ENCODE peak calls at places on chromosome 2, in ten cellular contexts. D, N, U, V, M, J, X, G, Y and R are unnamed samples.
A peak's percentile ranks its signal among the peaks of the same experiment; 100 is the strongest.

GRCh38 chr2:239889641-239890055 is 135.5 kb downstream of the NDUFA10 start:
- DNase-seq in N (no peak), M (no peak), Y (no peak), J (peak; percentile 74), V (no peak), U (no peak), G (no peak), D (no peak), X (no peak), R (no peak)

GRCh38 chr2:1484131-1484884 is 71.0 kb downstream of the TPO start:
- DNase-seq in N (no peak), G (no peak), Y (no peak), M (no peak), V (no peak), D (no peak), X (no peak), J (peak; percentile 74), U (no peak), R (no peak)

GRCh38 chr2:20606198-20606597 is 44.7 kb downstream of the HS1BP3 start:
- DNase-seq in G (no peak), D (no peak), N (no peak), V (no peak), J (no peak), M (no peak), Y (no peak), U (no peak), X (no peak), R (no peak)

GRCh38 chr2:12448846-12449480 is 267.8 kb upstream of the TRIB2 start:
- DNase-seq in J (no peak), U (no peak), N (no peak), X (no peak), M (no peak), D (no peak), G (no peak), Y (no peak), V (no peak), R (no peak)

GRCh38 chr2:17441055-17441771 is 77.0 kb downstream of the RAD51AP2 start:
- DNase-seq in V (no peak), M (no peak), Y (no peak), J (no peak), X (no peak), D (no peak), N (no peak), G (no peak), U (no peak), R (no peak)

GRCh38 chr2:35391736-35392442 is 963.7 kb upstream of the CRIM1 start:
- DNase-seq in N (no peak), V (no peak), M (no peak), X (no peak), U (no peak), G (no peak), D (no peak), Y (no peak), J (no peak), R (no peak)

GRCh38 chr2:74278176-74278575 is 65.0 kb downstream of the SLC4A5 start:
- DNase-seq in G (no peak), D (no peak), U (no peak), N (no peak), V (no peak), J (no peak), Y (no peak), M (no peak), X (no peak), R (no peak)

GRCh38 chr2:168034586-168034985 is 212.8 kb downstream of the STK39 start:
- DNase-seq in N (no peak), X (no peak), V (no peak), U (no peak), G (no peak), J (no peak), D (no peak), M (no peak), Y (peak; percentile 37), R (no peak)

GRCh38 chr2:29259221-29259620 is 144.0 kb downstream of the CLIP4 start:
- DNase-seq in D (no peak), M (no peak), X (peak; percentile 6), U (no peak), Y (no peak), J (no peak), V (no peak), N (no peak), G (no peak), R (no peak)

GRCh38 chr2:216104691-216105090 is 4.5 kb upstream of the XRCC5 start:
- DNase-seq in U (no peak), D (no peak), G (no peak), Y (no peak), J (no peak), X (no peak), M (no peak), N (no peak), V (no peak), R (no peak)

GRCh38 chr2:150472122-150472899 is 15.2 kb downstream of the RND3 start:
- DNase-seq in N (no peak), V (no peak), J (no peak), U (peak; percentile 98), X (peak; percentile 46), G (no peak), D (no peak), M (no peak), Y (no peak), R (no peak)

GRCh38 chr2:14621114-14621513 is 11.4 kb upstream of the LRATD1 start:
- DNase-seq in V (no peak), G (no peak), N (no peak), M (no peak), J (no peak), Y (no peak), X (no peak), U (no peak), D (no peak), R (no peak)

GRCh38 chr2:46066591-46066990 is 230.6 kb upstream of the EPAS1 start:
- DNase-seq in D (no peak), G (no peak), U (peak; percentile 21), X (peak; percentile 47), M (no peak), N (no peak), Y (no peak), J (no peak), V (no peak), R (no peak)

GRCh38 chr2:105563000-105563719 is 164.3 kb upstream of the FHL2 start:
- DNase-seq in J (no peak), V (no peak), Y (no peak), X (no peak), G (no peak), D (no peak), M (no peak), N (no peak), U (no peak), R (no peak)

GRCh38 chr2:102258386-102259074 is 52.8 kb upstream of the IL1RL1 start:
- DNase-seq in V (no peak), G (no peak), M (no peak), Y (no peak), X (peak; percentile 78), U (peak; percentile 93), J (no peak), D (no peak), N (no peak), R (peak; percentile 67)

GRCh38 chr2:8135051-8135675 is 546.7 kb upstream of the ID2 start:
- DNase-seq in G (no peak), D (no peak), V (no peak), J (no peak), N (no peak), U (no peak), M (no peak), X (no peak), Y (no peak), R (no peak)